ENCODE peak calls at places on chromosome 22, in seven cellular contexts. One of them, this sample, is unnamed.

GRCh38 chr22:25760294-25760693 is 18.3 kb downstream of the MYO18B start:
- DNase-seq in uterus: no peak
- DNase-seq in activated CD4-positive, alpha-beta T cell treated with anti-CD3 and anti-CD28 coated beads, Interleukin-2, amount 50 U/mL, for 1 hour: no peak
- DNase-seq in tibial artery: no peak
- DNase-seq in left ventricle myocardium inferior: no peak
- DNase-seq in stimulated activated CD8-positive, alpha-beta memory T cell treated with anti-CD3 and anti-CD28 coated beads, Interleukin-15, amount 100 ng/mL, for 24 hours: no peak
- DNase-seq in lower lobe of right lung: no peak
- DNase-seq in this sample: no peak

GRCh38 chr22:33380789-33381530 is 322.8 kb upstream of the SYN3 start:
- DNase-seq in left ventricle myocardium inferior: no peak
- DNase-seq in uterus: no peak
- DNase-seq in lower lobe of right lung: no peak
- DNase-seq in tibial artery: no peak
- DNase-seq in stimulated activated CD8-positive, alpha-beta memory T cell treated with anti-CD3 and anti-CD28 coated beads, Interleukin-15, amount 100 ng/mL, for 24 hours: no peak
- DNase-seq in activated CD4-positive, alpha-beta T cell treated with anti-CD3 and anti-CD28 coated beads, Interleukin-2, amount 50 U/mL, for 1 hour: no peak
- DNase-seq in this sample: no peak

GRCh38 chr22:49206281-49206680 is 621.4 kb downstream of the BRD1 start:
- DNase-seq in tibial artery: peak; percentile 3
- DNase-seq in left ventricle myocardium inferior: no peak
- DNase-seq in lower lobe of right lung: no peak
- DNase-seq in uterus: peak; percentile 2
- DNase-seq in stimulated activated CD8-positive, alpha-beta memory T cell treated with anti-CD3 and anti-CD28 coated beads, Interleukin-15, amount 100 ng/mL, for 24 hours: no peak
- DNase-seq in activated CD4-positive, alpha-beta T cell treated with anti-CD3 and anti-CD28 coated beads, Interleukin-2, amount 50 U/mL, for 1 hour: no peak
- DNase-seq in this sample: no peak

GRCh38 chr22:46390652-46391301 is 55.3 kb downstream of the TRMU start:
- DNase-seq in tibial artery: peak; percentile 44
- DNase-seq in left ventricle myocardium inferior: peak; percentile 61
- DNase-seq in stimulated activated CD8-positive, alpha-beta memory T cell treated with anti-CD3 and anti-CD28 coated beads, Interleukin-15, amount 100 ng/mL, for 24 hours: no peak
- DNase-seq in lower lobe of right lung: no peak
- DNase-seq in activated CD4-positive, alpha-beta T cell treated with anti-CD3 and anti-CD28 coated beads, Interleukin-2, amount 50 U/mL, for 1 hour: no peak
- DNase-seq in uterus: peak; percentile 29
- DNase-seq in this sample: no peak

GRCh38 chr22:26172389-26172990 is 3.2 kb downstream of the SEZ6L start:
- DNase-seq in activated CD4-positive, alpha-beta T cell treated with anti-CD3 and anti-CD28 coated beads, Interleukin-2, amount 50 U/mL, for 1 hour: peak; percentile 1
- DNase-seq in tibial artery: no peak
- DNase-seq in left ventricle myocardium inferior: no peak
- DNase-seq in uterus: no peak
- DNase-seq in stimulated activated CD8-positive, alpha-beta memory T cell treated with anti-CD3 and anti-CD28 coated beads, Interleukin-15, amount 100 ng/mL, for 24 hours: no peak
- DNase-seq in lower lobe of right lung: no peak
- DNase-seq in this sample: no peak

GRCh38 chr22:27628891-27629631 is 172.5 kb downstream of the MN1 start:
- DNase-seq in uterus: no peak
- DNase-seq in stimulated activated CD8-positive, alpha-beta memory T cell treated with anti-CD3 and anti-CD28 coated beads, Interleukin-15, amount 100 ng/mL, for 24 hours: no peak
- DNase-seq in lower lobe of right lung: no peak
- DNase-seq in activated CD4-positive, alpha-beta T cell treated with anti-CD3 and anti-CD28 coated beads, Interleukin-2, amount 50 U/mL, for 1 hour: no peak
- DNase-seq in tibial artery: no peak
- DNase-seq in left ventricle myocardium inferior: no peak
- DNase-seq in this sample: no peak

GRCh38 chr22:23152238-23153114 is 7.2 kb downstream of the RAB36 start:
- DNase-seq in stimulated activated CD8-positive, alpha-beta memory T cell treated with anti-CD3 and anti-CD28 coated beads, Interleukin-15, amount 100 ng/mL, for 24 hours: no peak
- DNase-seq in activated CD4-positive, alpha-beta T cell treated with anti-CD3 and anti-CD28 coated beads, Interleukin-2, amount 50 U/mL, for 1 hour: no peak
- DNase-seq in left ventricle myocardium inferior: no peak
- DNase-seq in lower lobe of right lung: no peak
- DNase-seq in tibial artery: no peak
- DNase-seq in uterus: no peak
- DNase-seq in this sample: no peak

GRCh38 chr22:43088616-43088978 is 594 bp downstream of the TTLL1 start:
- DNase-seq in lower lobe of right lung: no peak
- DNase-seq in stimulated activated CD8-positive, alpha-beta memory T cell treated with anti-CD3 and anti-CD28 coated beads, Interleukin-15, amount 100 ng/mL, for 24 hours: no peak
- DNase-seq in tibial artery: no peak
- DNase-seq in uterus: no peak
- DNase-seq in left ventricle myocardium inferior: no peak
- DNase-seq in activated CD4-positive, alpha-beta T cell treated with anti-CD3 and anti-CD28 coated beads, Interleukin-2, amount 50 U/mL, for 1 hour: no peak
- DNase-seq in this sample: no peak

GRCh38 chr22:25085930-25086901 is 113.4 kb upstream of the CRYBB3 start:
- DNase-seq in left ventricle myocardium inferior: peak; percentile 55
- DNase-seq in lower lobe of right lung: no peak
- DNase-seq in uterus: peak; percentile 29
- DNase-seq in tibial artery: peak; percentile 69
- DNase-seq in activated CD4-positive, alpha-beta T cell treated with anti-CD3 and anti-CD28 coated beads, Interleukin-2, amount 50 U/mL, for 1 hour: no peak
- DNase-seq in stimulated activated CD8-positive, alpha-beta memory T cell treated with anti-CD3 and anti-CD28 coated beads, Interleukin-15, amount 100 ng/mL, for 24 hours: no peak
- DNase-seq in this sample: no peak

GRCh38 chr22:45235851-45236342 is 4.8 kb downstream of the KIAA0930 start:
- DNase-seq in uterus: no peak
- DNase-seq in tibial artery: no peak
- DNase-seq in left ventricle myocardium inferior: no peak
- DNase-seq in lower lobe of right lung: no peak
- DNase-seq in activated CD4-positive, alpha-beta T cell treated with anti-CD3 and anti-CD28 coated beads, Interleukin-2, amount 50 U/mL, for 1 hour: no peak
- DNase-seq in stimulated activated CD8-positive, alpha-beta memory T cell treated with anti-CD3 and anti-CD28 coated beads, Interleukin-15, amount 100 ng/mL, for 24 hours: no peak
- DNase-seq in this sample: no peak

GRCh38 chr22:22881116-22882032 is 6.2 kb upstream of the IGLL5 start:
- DNase-seq in tibial artery: no peak
- DNase-seq in left ventricle myocardium inferior: no peak
- DNase-seq in lower lobe of right lung: no peak
- DNase-seq in activated CD4-positive, alpha-beta T cell treated with anti-CD3 and anti-CD28 coated beads, Interleukin-2, amount 50 U/mL, for 1 hour: no peak
- DNase-seq in uterus: no peak
- DNase-seq in stimulated activated CD8-positive, alpha-beta memory T cell treated with anti-CD3 and anti-CD28 coated beads, Interleukin-15, amount 100 ng/mL, for 24 hours: no peak
- DNase-seq in this sample: no peak

GRCh38 chr22:38802671-38803121 is 8.8 kb upstream of the DNAL4 start:
- DNase-seq in stimulated activated CD8-positive, alpha-beta memory T cell treated with anti-CD3 and anti-CD28 coated beads, Interleukin-15, amount 100 ng/mL, for 24 hours: no peak
- DNase-seq in activated CD4-positive, alpha-beta T cell treated with anti-CD3 and anti-CD28 coated beads, Interleukin-2, amount 50 U/mL, for 1 hour: no peak
- DNase-seq in left ventricle myocardium inferior: no peak
- DNase-seq in lower lobe of right lung: no peak
- DNase-seq in tibial artery: peak; percentile 57
- DNase-seq in uterus: peak; percentile 58
- DNase-seq in this sample: no peak

GRCh38 chr22:38925571-38926041 is 31.8 kb upstream of the APOBEC3A start:
- DNase-seq in tibial artery: no peak
- DNase-seq in uterus: no peak
- DNase-seq in activated CD4-positive, alpha-beta T cell treated with anti-CD3 and anti-CD28 coated beads, Interleukin-2, amount 50 U/mL, for 1 hour: no peak
- DNase-seq in lower lobe of right lung: no peak
- DNase-seq in stimulated activated CD8-positive, alpha-beta memory T cell treated with anti-CD3 and anti-CD28 coated beads, Interleukin-15, amount 100 ng/mL, for 24 hours: no peak
- DNase-seq in left ventricle myocardium inferior: no peak
- DNase-seq in this sample: no peak

GRCh38 chr22:22523494-22523893 is 3.4 kb upstream of the ZNF280A start:
- DNase-seq in activated CD4-positive, alpha-beta T cell treated with anti-CD3 and anti-CD28 coated beads, Interleukin-2, amount 50 U/mL, for 1 hour: no peak
- DNase-seq in lower lobe of right lung: no peak
- DNase-seq in left ventricle myocardium inferior: no peak
- DNase-seq in stimulated activated CD8-positive, alpha-beta memory T cell treated with anti-CD3 and anti-CD28 coated beads, Interleukin-15, amount 100 ng/mL, for 24 hours: no peak
- DNase-seq in tibial artery: no peak
- DNase-seq in uterus: no peak
- DNase-seq in this sample: no peak

GRCh38 chr22:26362471-26362870 is 66.6 kb upstream of the ASPHD2 start:
- DNase-seq in lower lobe of right lung: no peak
- DNase-seq in activated CD4-positive, alpha-beta T cell treated with anti-CD3 and anti-CD28 coated beads, Interleukin-2, amount 50 U/mL, for 1 hour: no peak
- DNase-seq in left ventricle myocardium inferior: no peak
- DNase-seq in uterus: no peak
- DNase-seq in tibial artery: no peak
- DNase-seq in stimulated activated CD8-positive, alpha-beta memory T cell treated with anti-CD3 and anti-CD28 coated beads, Interleukin-15, amount 100 ng/mL, for 24 hours: no peak
- DNase-seq in this sample: no peak

GRCh38 chr22:29661355-29661754 is 57.9 kb downstream of the NF2 start:
- DNase-seq in uterus: no peak
- DNase-seq in lower lobe of right lung: no peak
- DNase-seq in left ventricle myocardium inferior: no peak
- DNase-seq in activated CD4-positive, alpha-beta T cell treated with anti-CD3 and anti-CD28 coated beads, Interleukin-2, amount 50 U/mL, for 1 hour: no peak
- DNase-seq in tibial artery: no peak
- DNase-seq in stimulated activated CD8-positive, alpha-beta memory T cell treated with anti-CD3 and anti-CD28 coated beads, Interleukin-15, amount 100 ng/mL, for 24 hours: no peak
- DNase-seq in this sample: no peak

GRCh38 chr22:50696799-50697561 is 24.4 kb downstream of the SHANK3 start:
- DNase-seq in stimulated activated CD8-positive, alpha-beta memory T cell treated with anti-CD3 and anti-CD28 coated beads, Interleukin-15, amount 100 ng/mL, for 24 hours: no peak
- DNase-seq in left ventricle myocardium inferior: peak; percentile 20
- DNase-seq in activated CD4-positive, alpha-beta T cell treated with anti-CD3 and anti-CD28 coated beads, Interleukin-2, amount 50 U/mL, for 1 hour: no peak
- DNase-seq in lower lobe of right lung: peak; percentile 41
- DNase-seq in tibial artery: no peak
- DNase-seq in uterus: no peak
- DNase-seq in this sample: no peak

GRCh38 chr22:22917377-22917776 is 29.8 kb downstream of the IGLL5 start:
- DNase-seq in lower lobe of right lung: no peak
- DNase-seq in left ventricle myocardium inferior: no peak
- DNase-seq in stimulated activated CD8-positive, alpha-beta memory T cell treated with anti-CD3 and anti-CD28 coated beads, Interleukin-15, amount 100 ng/mL, for 24 hours: no peak
- DNase-seq in tibial artery: no peak
- DNase-seq in activated CD4-positive, alpha-beta T cell treated with anti-CD3 and anti-CD28 coated beads, Interleukin-2, amount 50 U/mL, for 1 hour: no peak
- DNase-seq in uterus: no peak
- DNase-seq in this sample: no peak

GRCh38 chr22:23179381-23180294 is 671 bp upstream of the BCR start:
- DNase-seq in uterus: peak; percentile 50
- DNase-seq in lower lobe of right lung: peak; percentile 58
- DNase-seq in activated CD4-positive, alpha-beta T cell treated with anti-CD3 and anti-CD28 coated beads, Interleukin-2, amount 50 U/mL, for 1 hour: peak; percentile 8
- DNase-seq in left ventricle myocardium inferior: peak; percentile 24
- DNase-seq in tibial artery: peak; percentile 61
- DNase-seq in stimulated activated CD8-positive, alpha-beta memory T cell treated with anti-CD3 and anti-CD28 coated beads, Interleukin-15, amount 100 ng/mL, for 24 hours: no peak
- DNase-seq in this sample: no peak

GRCh38 chr22:22720201-22720723 is 75.8 kb downstream of the GGTLC2 start:
- DNase-seq in uterus: no peak
- DNase-seq in lower lobe of right lung: no peak
- DNase-seq in tibial artery: no peak
- DNase-seq in stimulated activated CD8-positive, alpha-beta memory T cell treated with anti-CD3 and anti-CD28 coated beads, Interleukin-15, amount 100 ng/mL, for 24 hours: no peak
- DNase-seq in left ventricle myocardium inferior: no peak
- DNase-seq in activated CD4-positive, alpha-beta T cell treated with anti-CD3 and anti-CD28 coated beads, Interleukin-2, amount 50 U/mL, for 1 hour: peak; percentile 20
- DNase-seq in this sample: peak; percentile 6

GRCh38 chr22:31127181-31127772 is 4.5 kb downstream of the INPP5J start:
- DNase-seq in stimulated activated CD8-positive, alpha-beta memory T cell treated with anti-CD3 and anti-CD28 coated beads, Interleukin-15, amount 100 ng/mL, for 24 hours: no peak
- DNase-seq in lower lobe of right lung: no peak
- DNase-seq in uterus: no peak
- DNase-seq in tibial artery: no peak
- DNase-seq in left ventricle myocardium inferior: no peak
- DNase-seq in activated CD4-positive, alpha-beta T cell treated with anti-CD3 and anti-CD28 coated beads, Interleukin-2, amount 50 U/mL, for 1 hour: no peak
- DNase-seq in this sample: no peak

GRCh38 chr22:36435516-36436415 is 45.7 kb downstream of the TXN2 start:
- DNase-seq in uterus: no peak
- DNase-seq in tibial artery: no peak
- DNase-seq in left ventricle myocardium inferior: no peak
- DNase-seq in activated CD4-positive, alpha-beta T cell treated with anti-CD3 and anti-CD28 coated beads, Interleukin-2, amount 50 U/mL, for 1 hour: peak; percentile 69
- DNase-seq in lower lobe of right lung: peak; percentile 61
- DNase-seq in stimulated activated CD8-positive, alpha-beta memory T cell treated with anti-CD3 and anti-CD28 coated beads, Interleukin-15, amount 100 ng/mL, for 24 hours: no peak
- DNase-seq in this sample: no peak

GRCh38 chr22:43338766-43339345 is 4.3 kb downstream of the SCUBE1 start:
- DNase-seq in stimulated activated CD8-positive, alpha-beta memory T cell treated with anti-CD3 and anti-CD28 coated beads, Interleukin-15, amount 100 ng/mL, for 24 hours: no peak
- DNase-seq in lower lobe of right lung: no peak
- DNase-seq in left ventricle myocardium inferior: no peak
- DNase-seq in tibial artery: no peak
- DNase-seq in uterus: no peak
- DNase-seq in activated CD4-positive, alpha-beta T cell treated with anti-CD3 and anti-CD28 coated beads, Interleukin-2, amount 50 U/mL, for 1 hour: no peak
- DNase-seq in this sample: no peak

GRCh38 chr22:41352058-41352457 is 29.7 kb upstream of the TEF start:
- DNase-seq in left ventricle myocardium inferior: no peak
- DNase-seq in tibial artery: no peak
- DNase-seq in activated CD4-positive, alpha-beta T cell treated with anti-CD3 and anti-CD28 coated beads, Interleukin-2, amount 50 U/mL, for 1 hour: no peak
- DNase-seq in lower lobe of right lung: no peak
- DNase-seq in uterus: no peak
- DNase-seq in stimulated activated CD8-positive, alpha-beta memory T cell treated with anti-CD3 and anti-CD28 coated beads, Interleukin-15, amount 100 ng/mL, for 24 hours: no peak
- DNase-seq in this sample: no peak

GRCh38 chr22:32324505-32325415 is 32.9 kb upstream of the RFPL3 start:
- DNase-seq in left ventricle myocardium inferior: no peak
- DNase-seq in uterus: no peak
- DNase-seq in lower lobe of right lung: no peak
- DNase-seq in activated CD4-positive, alpha-beta T cell treated with anti-CD3 and anti-CD28 coated beads, Interleukin-2, amount 50 U/mL, for 1 hour: no peak
- DNase-seq in tibial artery: no peak
- DNase-seq in stimulated activated CD8-positive, alpha-beta memory T cell treated with anti-CD3 and anti-CD28 coated beads, Interleukin-15, amount 100 ng/mL, for 24 hours: no peak
- DNase-seq in this sample: no peak

GRCh38 chr22:39478461-39478860 is 21.6 kb downstream of the MGAT3 start:
- DNase-seq in left ventricle myocardium inferior: no peak
- DNase-seq in stimulated activated CD8-positive, alpha-beta memory T cell treated with anti-CD3 and anti-CD28 coated beads, Interleukin-15, amount 100 ng/mL, for 24 hours: no peak
- DNase-seq in lower lobe of right lung: no peak
- DNase-seq in uterus: no peak
- DNase-seq in activated CD4-positive, alpha-beta T cell treated with anti-CD3 and anti-CD28 coated beads, Interleukin-2, amount 50 U/mL, for 1 hour: peak; percentile 24
- DNase-seq in tibial artery: no peak
- DNase-seq in this sample: no peak

GRCh38 chr22:46377566-46378498 is 42.3 kb downstream of the TRMU start:
- DNase-seq in stimulated activated CD8-positive, alpha-beta memory T cell treated with anti-CD3 and anti-CD28 coated beads, Interleukin-15, amount 100 ng/mL, for 24 hours: no peak
- DNase-seq in uterus: no peak
- DNase-seq in left ventricle myocardium inferior: no peak
- DNase-seq in lower lobe of right lung: peak; percentile 91
- DNase-seq in tibial artery: no peak
- DNase-seq in activated CD4-positive, alpha-beta T cell treated with anti-CD3 and anti-CD28 coated beads, Interleukin-2, amount 50 U/mL, for 1 hour: no peak
- DNase-seq in this sample: no peak

GRCh38 chr22:29117799-29118477 is 45.1 kb downstream of the KREMEN1 start:
- DNase-seq in tibial artery: no peak
- DNase-seq in uterus: no peak
- DNase-seq in lower lobe of right lung: no peak
- DNase-seq in stimulated activated CD8-positive, alpha-beta memory T cell treated with anti-CD3 and anti-CD28 coated beads, Interleukin-15, amount 100 ng/mL, for 24 hours: no peak
- DNase-seq in left ventricle myocardium inferior: no peak
- DNase-seq in activated CD4-positive, alpha-beta T cell treated with anti-CD3 and anti-CD28 coated beads, Interleukin-2, amount 50 U/mL, for 1 hour: no peak
- DNase-seq in this sample: no peak

GRCh38 chr22:19430890-19431541 is 517 bp downstream of the HIRA start:
- DNase-seq in left ventricle myocardium inferior: peak; percentile 29
- DNase-seq in lower lobe of right lung: peak; percentile 60
- DNase-seq in uterus: peak; percentile 38
- DNase-seq in activated CD4-positive, alpha-beta T cell treated with anti-CD3 and anti-CD28 coated beads, Interleukin-2, amount 50 U/mL, for 1 hour: peak; percentile 4
- DNase-seq in stimulated activated CD8-positive, alpha-beta memory T cell treated with anti-CD3 and anti-CD28 coated beads, Interleukin-15, amount 100 ng/mL, for 24 hours: peak; percentile 13
- DNase-seq in tibial artery: no peak
- DNase-seq in this sample: no peak